ENCODE peak calls at places on chromosome 12, in six cellular contexts. E is GM12878, A is upper lobe of left lung, B is HepG2, M is A549, G is K562. X is an unnamed sample.

GRCh38 chr12:53937596-53938275 is 895 bp upstream of the HOXC13 start:
- ATAC-seq in G (no peak), B (no peak), A (no peak), M (no peak), E (no peak), X (no peak)

GRCh38 chr12:20011200-20011599 is 357.1 kb upstream of the PDE3A start:
- ATAC-seq in A (no peak), E (no peak), M (no peak), B (no peak), G (no peak), X (no peak)

GRCh38 chr12:97075583-97076268 is 168.7 kb downstream of the NEDD1 start:
- ATAC-seq in B (no peak), E (no peak), A (no peak), M (no peak), G (no peak), X (no peak)

GRCh38 chr12:120254809-120255208 is 10.7 kb downstream of the PXN start:
- ATAC-seq in A (no peak), B (no peak), E (no peak), M (no peak), G (no peak), X (no peak)

GRCh38 chr12:130288201-130288600 is 49.5 kb upstream of the PIWIL1 start:
- ATAC-seq in B (no peak), M (no peak), G (no peak), E (no peak), A (no peak), X (no peak)

GRCh38 chr12:49344486-49345047 is 2.1 kb upstream of the DNAJC22 start:
- ATAC-seq in A (no peak), G (no peak), E (no peak), B (no peak), M (no peak), X (no peak)

GRCh38 chr12:65277994-65278575 is 398 bp upstream of the MSRB3 start:
- ATAC-seq in E (no peak), G (no peak), A (no peak), B (peak; percentile 36), M (peak; percentile 9), X (peak; percentile 1)

GRCh38 chr12:57049047-57049446 is 882 bp downstream of the MYO1A start:
- ATAC-seq in A (no peak), G (no peak), B (peak; percentile 69), E (no peak), M (peak; percentile 31), X (no peak)

GRCh38 chr12:69406217-69406616 is 46.7 kb downstream of the YEATS4 start:
- ATAC-seq in G (no peak), M (no peak), B (no peak), A (no peak), E (no peak), X (no peak)

GRCh38 chr12:15728118-15728598 is 61.0 kb downstream of the EPS8 start:
- ATAC-seq in G (no peak), B (no peak), A (peak; percentile 43), M (peak; percentile 74), E (no peak), X (peak; percentile 51)

GRCh38 chr12:76762556-76762955 is 1.4 kb upstream of the ZDHHC17 start:
- ATAC-seq in B (no peak), A (no peak), E (no peak), M (no peak), G (no peak), X (no peak)

GRCh38 chr12:95629392-95629791 is 78.1 kb upstream of the USP44 start:
- ATAC-seq in M (no peak), E (no peak), A (no peak), G (no peak), B (no peak), X (no peak)

GRCh38 chr12:41288188-41288811 is 100.2 kb downstream of the PDZRN4 start:
- ATAC-seq in G (no peak), A (no peak), M (no peak), B (no peak), E (no peak), X (no peak)

GRCh38 chr12:1989111-1989510 is 15.1 kb downstream of the DCP1B start:
- ATAC-seq in B (no peak), E (no peak), G (no peak), M (no peak), A (no peak), X (no peak)

GRCh38 chr12:64004639-64005038 is 160.1 kb downstream of the SRGAP1 start:
- ATAC-seq in E (no peak), M (no peak), G (no peak), B (no peak), A (no peak), X (no peak)

GRCh38 chr12:53966385-53967133 is 6.4 kb upstream of the HOXC11 start:
- ATAC-seq in G (no peak), B (no peak), A (no peak), M (no peak), E (no peak), X (no peak)

GRCh38 chr12:48999371-49000131 is at the start of gene DDN:
- ATAC-seq in E (peak; percentile 69), M (peak; percentile 49), B (peak; percentile 34), A (no peak), G (peak; percentile 46), X (no peak)

GRCh38 chr12:98409543-98409942 is 105.8 kb upstream of the TMPO start:
- ATAC-seq in M (no peak), E (no peak), B (no peak), G (peak; percentile 35), A (no peak), X (no peak)

GRCh38 chr12:49612210-49612609 is 6.8 kb upstream of the FAM186B start:
- ATAC-seq in G (no peak), E (no peak), A (no peak), M (no peak), B (no peak), X (no peak)

GRCh38 chr12:119528241-119528640 is 65.3 kb upstream of the TMEM233 start:
- ATAC-seq in B (no peak), M (no peak), E (no peak), G (no peak), A (no peak), X (no peak)

GRCh38 chr12:122928891-122929538 is 33.1 kb upstream of the VPS37B start:
- ATAC-seq in E (no peak), M (no peak), A (no peak), B (no peak), G (no peak), X (no peak)

GRCh38 chr12:110670161-110670701 is 18.7 kb downstream of the HVCN1 start:
- ATAC-seq in M (no peak), G (no peak), B (no peak), E (peak; percentile 63), A (no peak), X (no peak)

GRCh38 chr12:77777274-77777673 is 53.4 kb upstream of the NAV3 start:
- ATAC-seq in A (no peak), B (no peak), G (no peak), E (no peak), M (no peak), X (no peak)

GRCh38 chr12:85440273-85440672 is 160.3 kb downstream of the ALX1 start:
- ATAC-seq in E (no peak), G (no peak), A (peak; percentile 56), M (peak; percentile 63), B (no peak), X (no peak)

GRCh38 chr12:51819851-51820720 is 28.4 kb downstream of the FIGNL2 start:
- ATAC-seq in M (peak; percentile 84), E (no peak), G (no peak), A (peak; percentile 55), B (no peak), X (no peak)

GRCh38 chr12:7369274-7369729 is 65.4 kb downstream of the ACSM4 start:
- ATAC-seq in B (peak; percentile 99), A (no peak), E (peak; percentile 98), M (no peak), G (peak; percentile 63), X (no peak)

GRCh38 chr12:106301611-106302321 is 767 bp upstream of the TCP11L2 start:
- ATAC-seq in G (peak; percentile 87), A (peak; percentile 25), B (peak; percentile 58), E (peak; percentile 69), M (peak; percentile 65), X (peak; percentile 35)

GRCh38 chr12:106300761-106301160 is 1.8 kb upstream of the TCP11L2 start:
- ATAC-seq in G (no peak), M (no peak), A (no peak), E (no peak), B (no peak), X (no peak)

GRCh38 chr12:106302401-106303201 is at the start of gene TCP11L2:
- ATAC-seq in M (peak; percentile 87), E (peak; percentile 87), B (peak; percentile 82), A (peak; percentile 96), G (peak; percentile 80), X (peak; percentile 88)

GRCh38 chr12:106299193-106299794 is 3.2 kb upstream of the TCP11L2 start:
- ATAC-seq in B (no peak), M (no peak), G (no peak), E (no peak), A (no peak), X (no peak)

DNA sequence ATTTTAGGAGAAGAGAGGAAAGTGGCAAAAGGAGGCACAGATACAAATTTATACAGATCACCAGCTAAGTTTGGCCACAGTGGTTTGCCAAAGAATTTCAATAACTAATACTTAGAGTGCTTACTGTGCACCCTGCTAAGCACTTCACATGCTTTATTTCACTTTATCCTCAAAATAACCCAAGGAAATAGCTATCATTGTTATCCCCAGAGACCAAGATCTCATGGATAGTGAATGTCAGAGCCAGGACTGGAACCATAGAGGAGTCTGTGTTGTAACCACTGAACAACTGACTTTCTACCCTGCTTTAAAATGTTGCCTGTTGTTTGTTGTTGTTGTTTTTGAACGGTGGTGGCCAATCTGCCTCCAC is 1.3 kb upstream of the TCP11L2 start:
- ATAC-seq in G (no peak), E (no peak), A (no peak), M (no peak), B (no peak), X (no peak)
- TF ChIP-seq EP300 in G (no peak), E (no peak), A (no peak), M (no peak), B (no peak), X (no peak)

DNA sequence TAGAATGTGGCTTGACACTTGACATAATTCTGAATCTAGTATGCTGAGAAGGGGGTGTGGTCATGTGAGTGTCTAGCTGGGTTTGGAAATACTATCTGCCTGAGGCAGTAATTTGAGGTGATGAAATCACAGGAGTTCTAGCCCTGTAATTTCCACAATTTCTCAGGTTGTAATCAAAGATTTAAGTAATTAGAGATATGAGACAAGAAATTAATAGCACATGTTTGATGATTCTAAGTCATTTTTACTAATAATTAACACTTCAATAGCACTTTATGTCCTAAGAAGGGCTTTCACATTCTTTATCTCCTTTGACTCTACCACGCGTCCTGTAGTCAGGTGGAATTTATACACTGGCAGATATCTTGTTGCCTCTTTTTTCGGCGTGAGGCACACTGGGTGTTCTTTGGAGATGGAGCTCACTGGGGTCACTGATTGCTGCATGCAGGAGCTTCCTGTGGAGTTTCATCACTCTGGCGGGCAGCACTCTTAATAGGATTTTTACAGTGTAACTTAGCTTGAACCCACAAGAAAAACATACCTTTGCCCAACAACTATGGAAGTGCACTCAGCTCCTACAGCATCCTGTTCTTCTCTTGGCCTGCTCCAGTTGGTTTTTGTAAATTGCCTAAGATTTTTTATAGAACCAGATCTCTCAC is 3.3 kb upstream of the AMIGO2 start:
- ATAC-seq in B (no peak), M (peak; percentile 1), A (peak; percentile 50), E (no peak), G (peak; percentile 20), X (peak; percentile 21)
- TF ChIP-seq EP300 in B (no peak), M (peak; percentile 90), A (no peak), E (no peak), G (no peak), X (no peak)

GRCh38 chr12:104769207-104769606 is 188.9 kb downstream of the SLC41A2 start:
- ATAC-seq in M (no peak), G (no peak), B (no peak), A (no peak), E (no peak), X (no peak)
- TF ChIP-seq EP300 in M (no peak), G (no peak), B (no peak), A (no peak), E (no peak), X (no peak)

GRCh38 chr12:82963961-82964360 is 277.3 kb downstream of the TMTC2 start:
- ATAC-seq in M (no peak), B (no peak), G (no peak), A (no peak), E (no peak), X (no peak)
- TF ChIP-seq EP300 in M (no peak), B (no peak), G (no peak), A (no peak), E (no peak), X (no peak)